ENCODE peak calls at places on chromosomes 12 and 14, in eight cellular contexts. One of them, this sample, is unnamed.

GRCh38 chr12:132030367-132031038 is 80.8 kb downstream of the EP400 start:
- DNase-seq in pancreas: no peak
- DNase-seq in hypothalamus: no peak
- DNase-seq in epithelial cell of proximal tubule: no peak
- DNase-seq in GM12865: no peak
- DNase-seq in SW480: no peak
- DNase-seq in bronchial epithelial cell: peak; percentile 79
- DNase-seq in nephron progenitor cell: no peak
- DNase-seq in this sample: no peak

GRCh38 chr14:50085570-50086315 is 30.6 kb downstream of the VCPKMT start:
- DNase-seq in epithelial cell of proximal tubule: no peak
- DNase-seq in bronchial epithelial cell: peak; percentile 79
- DNase-seq in nephron progenitor cell: no peak
- DNase-seq in SW480: no peak
- DNase-seq in hypothalamus: no peak
- DNase-seq in pancreas: no peak
- DNase-seq in GM12865: peak; percentile 93
- DNase-seq in this sample: no peak

GRCh38 chr12:1834186-1834925 is 14.0 kb downstream of the LRTM2 start:
- DNase-seq in GM12865: no peak
- DNase-seq in hypothalamus: no peak
- DNase-seq in epithelial cell of proximal tubule: no peak
- DNase-seq in SW480: no peak
- DNase-seq in bronchial epithelial cell: no peak
- DNase-seq in pancreas: peak; percentile 37
- DNase-seq in nephron progenitor cell: no peak
- DNase-seq in this sample: no peak

GRCh38 chr14:23056956-23057756 is at the start of gene CDH24:
- DNase-seq in hypothalamus: no peak
- DNase-seq in GM12865: peak; percentile 76
- DNase-seq in SW480: peak; percentile 51
- DNase-seq in epithelial cell of proximal tubule: no peak
- DNase-seq in nephron progenitor cell: peak; percentile 86
- DNase-seq in pancreas: peak; percentile 84
- DNase-seq in bronchial epithelial cell: peak; percentile 36
- DNase-seq in this sample: no peak

GRCh38 chr12:98456583-98457573 is 58.5 kb upstream of the TMPO start:
- DNase-seq in epithelial cell of proximal tubule: no peak
- DNase-seq in nephron progenitor cell: peak; percentile 76
- DNase-seq in GM12865: peak; percentile 18
- DNase-seq in bronchial epithelial cell: no peak
- DNase-seq in pancreas: peak; percentile 83
- DNase-seq in SW480: peak; percentile 11
- DNase-seq in hypothalamus: peak; percentile 7
- DNase-seq in this sample: no peak

GRCh38 chr12:45789025-45789424 is 59.5 kb downstream of the ARID2 start:
- DNase-seq in hypothalamus: no peak
- DNase-seq in pancreas: no peak
- DNase-seq in GM12865: peak; percentile 12
- DNase-seq in SW480: no peak
- DNase-seq in epithelial cell of proximal tubule: no peak
- DNase-seq in nephron progenitor cell: no peak
- DNase-seq in bronchial epithelial cell: no peak
- DNase-seq in this sample: no peak

GRCh38 chr12:27969011-27969900 is 3.3 kb downstream of the PTHLH start:
- DNase-seq in epithelial cell of proximal tubule: no peak
- DNase-seq in hypothalamus: no peak
- DNase-seq in pancreas: peak; percentile 70
- DNase-seq in nephron progenitor cell: peak; percentile 57
- DNase-seq in bronchial epithelial cell: no peak
- DNase-seq in GM12865: no peak
- DNase-seq in SW480: peak; percentile 68
- DNase-seq in this sample: no peak

GRCh38 chr14:90109858-90110257 is 48.1 kb downstream of the KCNK13 start:
- DNase-seq in pancreas: no peak
- DNase-seq in epithelial cell of proximal tubule: no peak
- DNase-seq in hypothalamus: no peak
- DNase-seq in GM12865: no peak
- DNase-seq in SW480: no peak
- DNase-seq in bronchial epithelial cell: peak; percentile 21
- DNase-seq in nephron progenitor cell: no peak
- DNase-seq in this sample: no peak

GRCh38 chr12:97404093-97404492 is 58.5 kb upstream of the RMST start:
- DNase-seq in pancreas: no peak
- DNase-seq in hypothalamus: no peak
- DNase-seq in nephron progenitor cell: no peak
- DNase-seq in epithelial cell of proximal tubule: no peak
- DNase-seq in GM12865: no peak
- DNase-seq in bronchial epithelial cell: no peak
- DNase-seq in SW480: no peak
- DNase-seq in this sample: no peak

GRCh38 chr12:106745181-106745745 is 29.2 kb upstream of the RIC8B start:
- DNase-seq in hypothalamus: no peak
- DNase-seq in bronchial epithelial cell: no peak
- DNase-seq in epithelial cell of proximal tubule: no peak
- DNase-seq in SW480: no peak
- DNase-seq in nephron progenitor cell: no peak
- DNase-seq in pancreas: no peak
- DNase-seq in GM12865: no peak
- DNase-seq in this sample: no peak